ENCODE peak calls at places on chromosome 2, in eight cellular contexts. L, G, U, H, A, Z, S and T are unnamed samples.

GRCh38 chr2:215831296-215831913 is 181.9 kb downstream of the MREG start:
- DNase-seq in S (no peak), U (no peak), Z (no peak), L (no peak), H (no peak), G (peak; percentile 59), A (peak; percentile 79), T (no peak)

GRCh38 chr2:46163804-46164569 is 133.2 kb upstream of the EPAS1 start:
- DNase-seq in L (no peak), H (no peak), S (no peak), U (no peak), G (no peak), A (no peak), Z (no peak), T (no peak)

GRCh38 chr2:39492095-39492590 is 55.1 kb upstream of the MAP4K3 start:
- DNase-seq in A (peak; percentile 58), Z (no peak), H (no peak), S (peak; percentile 96), G (peak; percentile 58), U (no peak), L (no peak), T (no peak)

GRCh38 chr2:211359353-211359752 is 803.0 kb downstream of the CPS1 start:
- DNase-seq in L (no peak), G (no peak), U (peak; percentile 14), A (no peak), H (no peak), S (no peak), Z (no peak), T (no peak)

GRCh38 chr2:1494257-1494656 is 81.0 kb downstream of the TPO start:
- DNase-seq in A (no peak), L (no peak), U (no peak), Z (no peak), G (no peak), H (peak; percentile 42), S (no peak), T (peak; percentile 66)

GRCh38 chr2:9897331-9897737 is 54.1 kb downstream of the TAF1B start:
- DNase-seq in U (no peak), L (peak; percentile 64), H (peak; percentile 90), G (peak; percentile 50), A (peak; percentile 84), Z (no peak), S (peak; percentile 36), T (no peak)

GRCh38 chr2:36356990-36357505 is 1.5 kb downstream of the CRIM1 start:
- DNase-seq in G (no peak), L (no peak), H (peak; percentile 65), U (no peak), S (no peak), Z (no peak), A (peak; percentile 85), T (no peak)

GRCh38 chr2:230865324-230865765 is 603 bp downstream of the ITM2C start:
- DNase-seq in A (no peak), S (no peak), G (no peak), U (peak; percentile 78), L (no peak), Z (no peak), H (no peak), T (no peak)

GRCh38 chr2:25078171-25079049 is 36.5 kb downstream of the EFR3B start:
- DNase-seq in G (no peak), S (peak; percentile 69), H (peak; percentile 62), A (peak; percentile 88), Z (no peak), L (no peak), U (no peak), T (no peak)

GRCh38 chr2:175880-176800 is 87.7 kb downstream of the SH3YL1 start:
- DNase-seq in L (no peak), U (no peak), G (no peak), A (no peak), S (no peak), Z (no peak), H (no peak), T (no peak)

GRCh38 chr2:205754285-205754923 is 72.1 kb downstream of the NRP2 start:
- DNase-seq in Z (no peak), A (no peak), L (no peak), S (no peak), G (no peak), U (no peak), H (no peak), T (no peak)

GRCh38 chr2:53559302-53559967 is 208.2 kb upstream of the CHAC2 start:
- DNase-seq in H (no peak), G (no peak), L (no peak), U (no peak), Z (no peak), S (no peak), A (no peak), T (no peak)

GRCh38 chr2:128775064-128775347 is 456.3 kb upstream of the HS6ST1 start:
- DNase-seq in L (peak; percentile 19), A (no peak), S (no peak), Z (no peak), H (peak; percentile 22), U (no peak), G (no peak), T (peak; percentile 56)

GRCh38 chr2:177165103-177165583 is 47.5 kb upstream of the HNRNPA3 start:
- DNase-seq in G (peak; percentile 53), Z (no peak), H (peak; percentile 76), A (peak; percentile 72), S (no peak), U (no peak), L (no peak), T (no peak)

GRCh38 chr2:65916177-65916576 is 483.8 kb upstream of the SPRED2 start:
- DNase-seq in G (no peak), S (no peak), L (no peak), A (no peak), U (no peak), Z (no peak), H (no peak), T (no peak)

GRCh38 chr2:33022989-33023731 is 76.4 kb downstream of the LTBP1 start:
- DNase-seq in A (peak; percentile 98), G (peak; percentile 77), Z (no peak), H (no peak), L (no peak), U (no peak), S (peak; percentile 66), T (no peak)

GRCh38 chr2:173874003-173874898 is 90.9 kb downstream of the SP3 start:
- DNase-seq in H (no peak), S (no peak), L (no peak), G (no peak), U (no peak), A (no peak), Z (no peak), T (no peak)

GRCh38 chr2:451495-451894 is 163.6 kb upstream of the ALKAL2 start:
- DNase-seq in H (no peak), Z (no peak), U (no peak), L (no peak), G (no peak), A (no peak), S (no peak), T (no peak)

DNA sequence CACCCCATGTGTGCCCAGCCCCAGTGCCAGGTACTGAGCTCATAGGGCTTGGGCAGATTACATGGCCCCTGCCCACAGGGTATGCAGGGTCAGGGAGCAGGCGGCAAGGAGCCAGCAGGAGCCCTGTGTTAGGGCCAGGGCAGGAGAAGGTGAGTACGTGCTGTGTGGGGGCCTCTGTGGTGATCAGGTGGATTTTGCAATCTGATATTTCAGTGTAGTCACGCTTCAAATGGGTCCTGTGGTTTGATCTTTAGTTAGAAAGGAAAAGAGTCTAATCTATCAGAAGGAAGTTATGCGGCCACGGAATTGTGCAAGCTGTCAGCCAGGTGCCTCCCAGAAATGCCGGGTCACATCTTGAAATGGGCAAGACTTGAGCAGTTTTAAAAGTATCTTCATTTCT is 13.9 kb downstream of the UBE2F start:
- DNase-seq in U (no peak), H (no peak), A (no peak), Z (no peak), S (no peak), L (no peak), G (no peak), T (no peak)
- TF ChIP-seq POLR2AphosphoS5 in U (no peak), H (no peak), A (no peak), Z (no peak), S (no peak), L (no peak), G (no peak), T (no peak)

GRCh38 chr2:149040451-149040850 is 2.0 kb downstream of the LYPD6B start:
- DNase-seq in G (peak; percentile 79), S (no peak), U (peak; percentile 89), A (peak; percentile 14), H (no peak), Z (no peak), L (no peak), T (no peak)
- TF ChIP-seq CTCF in G (peak; percentile 74), S (peak; percentile 71), U (peak; percentile 95), A (peak; percentile 43), H (no peak), Z (peak; percentile 15), L (no peak), T (no peak)

GRCh38 chr2:217360111-217360510 is 500.2 kb upstream of the TNP1 start:
- DNase-seq in S (no peak), G (no peak), L (no peak), U (no peak), H (no peak), A (no peak), Z (no peak), T (no peak)

GRCh38 chr2:217356142-217356541 is 496.3 kb upstream of the TNP1 start:
- DNase-seq in G (no peak), L (no peak), S (no peak), H (no peak), A (no peak), U (no peak), Z (no peak), T (no peak)

GRCh38 chr2:217360781-217361485 is 501.1 kb upstream of the TNP1 start:
- DNase-seq in U (no peak), G (peak; percentile 13), H (peak; percentile 84), L (no peak), S (no peak), A (no peak), Z (no peak), T (no peak)

GRCh38 chr2:217357886-217358620 is 498.2 kb upstream of the TNP1 start:
- DNase-seq in Z (no peak), S (no peak), H (no peak), L (no peak), U (peak; percentile 47), G (no peak), A (no peak), T (no peak)

GRCh38 chr2:217356795-217357194 is 496.9 kb upstream of the TNP1 start:
- DNase-seq in U (peak; percentile 18), S (no peak), A (no peak), H (no peak), Z (no peak), G (no peak), L (no peak), T (no peak)
- H3K4me1 ChIP-seq in U (no peaks in the 10 kb centered on the region), S (no peaks in the 10 kb centered on the region), A (no peaks in the 10 kb centered on the region), H (peaks cover 70% of the 10 kb centered on the region), Z (peaks cover 15% of the 10 kb centered on the region), G (peaks cover 2% of the 10 kb centered on the region), L (no peaks in the 10 kb centered on the region), T (no peaks in the 10 kb centered on the region)

DNA sequence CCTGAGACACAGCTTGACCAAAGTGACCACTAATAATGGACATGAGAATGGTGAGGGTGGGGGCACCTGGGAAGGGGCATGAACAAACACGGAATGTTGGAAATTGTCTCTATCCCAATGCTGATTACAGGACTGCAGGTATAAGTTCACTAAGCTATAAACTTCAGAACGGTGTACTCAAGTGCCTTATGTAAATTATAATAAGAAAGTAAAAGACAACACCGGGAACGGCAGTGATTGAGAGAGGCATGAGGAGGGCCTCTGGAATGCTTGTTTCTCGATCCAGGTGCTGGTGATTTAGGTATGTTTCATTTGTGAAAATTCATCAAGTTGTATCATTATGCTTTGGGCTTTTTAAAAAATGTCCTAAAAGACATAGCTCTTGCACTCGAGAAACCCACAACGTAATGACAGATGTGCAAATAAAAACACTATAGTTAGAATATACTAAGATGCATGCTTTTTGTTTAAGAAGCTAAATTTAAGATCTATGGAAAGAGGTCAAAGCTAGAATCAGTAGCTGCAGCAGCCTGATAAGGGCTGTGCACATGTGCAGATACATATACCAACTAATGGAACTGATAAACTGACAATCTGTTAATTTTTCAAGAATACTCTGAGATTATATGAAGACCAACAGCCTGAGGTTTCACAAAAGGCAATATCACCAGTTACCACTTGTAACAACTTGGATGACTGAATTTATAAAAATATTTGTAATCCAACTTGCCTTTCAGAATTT is 7.6 kb downstream of the HIBCH start:
- DNase-seq in H (no peak), S (no peak), L (no peak), G (no peak), Z (no peak), U (no peak), A (no peak), T (no peak)
- TF ChIP-seq POLR2AphosphoS5 in H (no peak), S (no peak), L (no peak), G (no peak), Z (no peak), U (no peak), A (no peak), T (no peak)